ENCODE peak calls at places on chromosome 5, in four cellular contexts. One of them, this sample, is unnamed.

GRCh38 chr5:121993191-121993590 is 31.4 kb downstream of the SRFBP1 start:
- DNase-seq in NB4: no peak
- DNase-seq in IMR-90: no peak
- DNase-seq in tibial nerve: no peak
- DNase-seq in this sample: no peak

GRCh38 chr5:59081693-59082092 is 498.8 kb downstream of the RAB3C start:
- DNase-seq in NB4: no peak
- DNase-seq in IMR-90: no peak
- DNase-seq in tibial nerve: no peak
- DNase-seq in this sample: no peak

GRCh38 chr5:139671096-139671841 is 23.1 kb downstream of the CXXC5 start:
- DNase-seq in NB4: peak
- DNase-seq in IMR-90: no peak
- DNase-seq in tibial nerve: no peak
- DNase-seq in this sample: no peak

GRCh38 chr5:74149395-74149794 is 491.1 kb downstream of the ENC1 start:
- DNase-seq in NB4: peak
- DNase-seq in IMR-90: peak
- DNase-seq in tibial nerve: no peak
- DNase-seq in this sample: no peak

GRCh38 chr5:12965804-12966203 is 978.7 kb downstream of the DNAH5 start:
- DNase-seq in NB4: no peak
- DNase-seq in IMR-90: no peak
- DNase-seq in tibial nerve: no peak
- DNase-seq in this sample: no peak

GRCh38 chr5:56190500-56190899 is 42.6 kb downstream of the ANKRD55 start:
- DNase-seq in NB4: no peak
- DNase-seq in IMR-90: peak
- DNase-seq in tibial nerve: peak
- DNase-seq in this sample: no peak

GRCh38 chr5:22889714-22890113 is 36.6 kb upstream of the CDH12 start:
- DNase-seq in NB4: no peak
- DNase-seq in IMR-90: no peak
- DNase-seq in tibial nerve: no peak
- DNase-seq in this sample: no peak

GRCh38 chr5:127820910-127821553 is 117.8 kb downstream of the CCDC192 start:
- DNase-seq in NB4: no peak
- DNase-seq in IMR-90: peak
- DNase-seq in tibial nerve: no peak
- DNase-seq in this sample: no peak

GRCh38 chr5:123512631-123513461 is 869 bp downstream of the CSNK1G3 start:
- DNase-seq in NB4: peak
- DNase-seq in IMR-90: peak
- DNase-seq in tibial nerve: peak
- DNase-seq in this sample: no peak

GRCh38 chr5:10689391-10690081 is 71.5 kb downstream of the DAP start:
- DNase-seq in NB4: peak
- DNase-seq in IMR-90: peak
- DNase-seq in tibial nerve: no peak
- DNase-seq in this sample: peak

GRCh38 chr5:154860123-154860522 is 1.7 kb downstream of the CNOT8 start:
- DNase-seq in NB4: peak
- DNase-seq in IMR-90: peak
- DNase-seq in tibial nerve: no peak
- DNase-seq in this sample: no peak

GRCh38 chr5:34499001-34499734 is 157.0 kb upstream of the RAI14 start:
- DNase-seq in NB4: peak
- DNase-seq in IMR-90: peak
- DNase-seq in tibial nerve: no peak
- DNase-seq in this sample: no peak

GRCh38 chr5:10702911-10703491 is 58.0 kb downstream of the DAP start:
- DNase-seq in NB4: no peak
- DNase-seq in IMR-90: peak
- DNase-seq in tibial nerve: no peak
- DNase-seq in this sample: no peak

GRCh38 chr5:114471529-114471928 is 109.7 kb downstream of the KCNN2 start:
- DNase-seq in NB4: no peak
- DNase-seq in IMR-90: no peak
- DNase-seq in tibial nerve: no peak
- DNase-seq in this sample: no peak

GRCh38 chr5:178206166-178207101 is 2.1 kb downstream of the HNRNPAB start:
- DNase-seq in NB4: no peak
- DNase-seq in IMR-90: peak
- DNase-seq in tibial nerve: no peak
- DNase-seq in this sample: no peak
- TF ChIP-seq POLR2A in NB4: no peak
- TF ChIP-seq POLR2A in IMR-90: no peak
- TF ChIP-seq POLR2A in tibial nerve: no peak
- TF ChIP-seq POLR2A in this sample: no peak

GRCh38 chr5:65718576-65719310 is 3.2 kb downstream of the SGTB start:
- DNase-seq in NB4: no peak
- DNase-seq in IMR-90: no peak
- DNase-seq in tibial nerve: no peak
- DNase-seq in this sample: no peak

GRCh38 chr5:65722575-65723424 is 795 bp downstream of the NLN start:
- DNase-seq in NB4: peak
- DNase-seq in IMR-90: peak
- DNase-seq in tibial nerve: no peak
- DNase-seq in this sample: peak

GRCh38 chr5:65721050-65721774 is 697 bp downstream of the SGTB start:
- DNase-seq in NB4: peak
- DNase-seq in IMR-90: peak
- DNase-seq in tibial nerve: peak
- DNase-seq in this sample: peak

GRCh38 chr5:65727491-65728156 is 5.6 kb downstream of the NLN start:
- DNase-seq in NB4: no peak
- DNase-seq in IMR-90: no peak
- DNase-seq in tibial nerve: no peak
- DNase-seq in this sample: no peak

GRCh38 chr5:65721775-65722574 is at the start of the genes NLN and SGTB:
- DNase-seq in NB4: peak
- DNase-seq in IMR-90: peak
- DNase-seq in tibial nerve: peak
- DNase-seq in this sample: peak
- TF ChIP-seq POLR2A in NB4: peak
- TF ChIP-seq POLR2A in IMR-90: no peak
- TF ChIP-seq POLR2A in tibial nerve: no peak
- TF ChIP-seq POLR2A in this sample: peak

GRCh38 chr5:15431923-15432322 is 68.1 kb upstream of the FBXL7 start:
- DNase-seq in NB4: no peak
- DNase-seq in IMR-90: no peak
- DNase-seq in tibial nerve: no peak
- DNase-seq in this sample: no peak

GRCh38 chr5:15433709-15434108 is 66.3 kb upstream of the FBXL7 start:
- DNase-seq in NB4: no peak
- DNase-seq in IMR-90: no peak
- DNase-seq in tibial nerve: no peak
- DNase-seq in this sample: no peak
- TF ChIP-seq POLR2A in NB4: no peak
- TF ChIP-seq POLR2A in IMR-90: no peak
- TF ChIP-seq POLR2A in tibial nerve: no peak
- TF ChIP-seq POLR2A in this sample: no peak

DNA sequence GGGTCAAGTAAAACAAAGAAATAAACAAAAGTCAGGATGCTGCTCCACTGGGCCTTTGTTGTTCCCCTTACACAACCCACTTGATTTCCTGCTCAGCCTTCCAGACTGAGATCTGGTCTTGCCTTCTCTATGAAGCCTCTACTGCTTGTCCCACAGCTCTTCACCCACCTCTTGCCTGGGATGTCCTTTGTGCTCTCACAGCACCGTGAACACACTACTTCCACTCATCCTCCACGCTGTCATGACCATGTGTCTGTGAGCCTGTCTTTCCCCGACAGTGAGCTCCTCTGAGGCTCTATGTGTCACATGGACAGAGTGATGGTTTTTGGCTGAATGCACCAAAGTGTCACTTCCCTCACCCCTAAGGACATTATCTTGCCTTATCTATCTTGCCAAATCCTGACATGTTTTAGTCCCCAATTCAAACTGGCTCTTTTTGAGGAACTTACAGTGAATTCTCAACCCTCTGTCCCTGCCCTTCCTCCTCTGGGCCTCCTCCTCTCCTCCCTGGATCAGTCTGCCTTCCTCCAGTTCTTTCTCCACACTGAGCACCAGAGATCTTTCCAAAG is 11.3 kb downstream of the PHYKPL start:
- DNase-seq in NB4: no peak
- DNase-seq in IMR-90: no peak
- DNase-seq in tibial nerve: no peak
- DNase-seq in this sample: no peak
- TF ChIP-seq POLR2A in NB4: no peak
- TF ChIP-seq POLR2A in IMR-90: peak
- TF ChIP-seq POLR2A in tibial nerve: no peak
- TF ChIP-seq POLR2A in this sample: no peak

DNA sequence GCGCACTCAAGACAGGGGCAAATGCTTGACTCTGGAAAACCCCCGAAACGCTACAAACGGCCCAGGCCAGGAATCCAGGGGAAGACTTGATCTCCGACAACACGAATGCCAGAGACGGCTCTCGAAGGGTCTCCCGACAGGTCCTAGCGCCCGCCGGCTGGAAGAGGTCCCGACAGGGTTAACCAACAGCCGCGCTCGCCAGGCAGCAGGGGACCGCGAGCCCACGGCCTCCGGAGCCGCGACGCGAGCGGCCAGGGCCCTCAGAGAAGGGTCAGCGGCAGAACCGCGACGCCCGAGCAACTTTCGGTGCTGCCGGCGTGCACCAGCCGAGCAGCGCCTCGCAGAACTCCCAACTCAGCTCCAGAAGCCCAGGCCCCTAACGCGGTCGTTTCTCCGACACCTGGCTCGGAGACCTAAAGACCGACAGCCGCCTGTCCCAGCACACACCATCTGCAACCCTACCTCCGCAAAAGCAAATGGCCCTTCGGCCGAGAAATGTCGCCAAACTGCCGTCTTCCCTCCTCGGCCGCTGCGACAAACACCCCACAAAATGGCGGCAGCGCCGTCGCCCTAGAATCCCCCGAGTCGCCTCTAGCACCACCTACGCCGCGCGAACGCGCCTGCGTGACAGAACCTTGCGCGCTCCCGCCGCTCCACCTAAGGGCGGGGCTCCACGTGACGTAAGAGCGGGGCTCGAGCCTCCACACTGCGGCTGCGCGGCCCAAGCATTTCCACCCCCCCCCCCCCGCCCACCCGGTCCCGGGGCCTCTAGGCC is at the start of gene CLK4:
- DNase-seq in NB4: peak
- DNase-seq in IMR-90: peak
- DNase-seq in tibial nerve: peak
- DNase-seq in this sample: peak
- TF ChIP-seq POLR2A in NB4: peak
- TF ChIP-seq POLR2A in IMR-90: peak
- TF ChIP-seq POLR2A in tibial nerve: peak
- TF ChIP-seq POLR2A in this sample: peak

GRCh38 chr5:1815071-1815786 is 14.0 kb downstream of the NDUFS6 start:
- DNase-seq in NB4: no peak
- DNase-seq in IMR-90: no peak
- DNase-seq in tibial nerve: no peak
- DNase-seq in this sample: no peak
- TF ChIP-seq POLR2A in NB4: no peak
- TF ChIP-seq POLR2A in IMR-90: no peak
- TF ChIP-seq POLR2A in tibial nerve: no peak
- TF ChIP-seq POLR2A in this sample: no peak

This sample was measured in H54.